ENCODE peak calls at places on chromosomes 5 and 9, in ten cellular contexts. One of them, this sample, is unnamed.

GRCh38 chr9:79936336-79936735 is 364.6 kb downstream of the TLE4 start:
- DNase-seq in CD4-positive, CD25-positive, alpha-beta regulatory T cell: no peak
- DNase-seq in activated T-cell treated with anti-CD3 and anti-CD28 coated beads, Interleukin-2, amount 50 U/mL, for 72 hours: no peak
- DNase-seq in glutamatergic neuron: no peak
- DNase-seq in activated CD4-positive, alpha-beta T cell treated with anti-CD3 and anti-CD28 coated beads for 36 hours: no peak
- DNase-seq in CD8-positive, alpha-beta memory T cell: no peak
- DNase-seq in NCI-H2107: no peak
- DNase-seq in stimulated activated CD4-positive, alpha-beta T cell treated with anti-CD3 and anti-CD28 coated beads, Interleukin-15, amount 100 ng/mL, for 1 hour: no peak
- DNase-seq in posterior cingulate gyrus: no peak
- DNase-seq in T-helper 1 cell: no peak
- DNase-seq in this sample: no peak

GRCh38 chr5:118533166-118533565 is 455.2 kb downstream of the DTWD2 start:
- DNase-seq in T-helper 1 cell: no peak
- DNase-seq in activated T-cell treated with anti-CD3 and anti-CD28 coated beads, Interleukin-2, amount 50 U/mL, for 72 hours: no peak
- DNase-seq in CD8-positive, alpha-beta memory T cell: no peak
- DNase-seq in stimulated activated CD4-positive, alpha-beta T cell treated with anti-CD3 and anti-CD28 coated beads, Interleukin-15, amount 100 ng/mL, for 1 hour: no peak
- DNase-seq in CD4-positive, CD25-positive, alpha-beta regulatory T cell: no peak
- DNase-seq in NCI-H2107: no peak
- DNase-seq in glutamatergic neuron: no peak
- DNase-seq in posterior cingulate gyrus: no peak
- DNase-seq in activated CD4-positive, alpha-beta T cell treated with anti-CD3 and anti-CD28 coated beads for 36 hours: no peak
- DNase-seq in this sample: no peak

GRCh38 chr9:87829756-87830155 is 52.9 kb upstream of the SPATA31E1 start:
- DNase-seq in posterior cingulate gyrus: no peak
- DNase-seq in activated CD4-positive, alpha-beta T cell treated with anti-CD3 and anti-CD28 coated beads for 36 hours: no peak
- DNase-seq in NCI-H2107: no peak
- DNase-seq in glutamatergic neuron: no peak
- DNase-seq in CD8-positive, alpha-beta memory T cell: no peak
- DNase-seq in stimulated activated CD4-positive, alpha-beta T cell treated with anti-CD3 and anti-CD28 coated beads, Interleukin-15, amount 100 ng/mL, for 1 hour: no peak
- DNase-seq in CD4-positive, CD25-positive, alpha-beta regulatory T cell: no peak
- DNase-seq in T-helper 1 cell: no peak
- DNase-seq in activated T-cell treated with anti-CD3 and anti-CD28 coated beads, Interleukin-2, amount 50 U/mL, for 72 hours: no peak
- DNase-seq in this sample: no peak

GRCh38 chr5:171888051-171888481 is 102.4 kb downstream of the SMIM23 start:
- DNase-seq in activated CD4-positive, alpha-beta T cell treated with anti-CD3 and anti-CD28 coated beads for 36 hours: no peak
- DNase-seq in CD8-positive, alpha-beta memory T cell: no peak
- DNase-seq in stimulated activated CD4-positive, alpha-beta T cell treated with anti-CD3 and anti-CD28 coated beads, Interleukin-15, amount 100 ng/mL, for 1 hour: no peak
- DNase-seq in posterior cingulate gyrus: no peak
- DNase-seq in glutamatergic neuron: no peak
- DNase-seq in activated T-cell treated with anti-CD3 and anti-CD28 coated beads, Interleukin-2, amount 50 U/mL, for 72 hours: no peak
- DNase-seq in CD4-positive, CD25-positive, alpha-beta regulatory T cell: no peak
- DNase-seq in NCI-H2107: no peak
- DNase-seq in T-helper 1 cell: no peak
- DNase-seq in this sample: no peak

GRCh38 chr5:105145152-105145551 is 1582.6 kb upstream of the NUDT12 start:
- DNase-seq in CD4-positive, CD25-positive, alpha-beta regulatory T cell: no peak
- DNase-seq in activated CD4-positive, alpha-beta T cell treated with anti-CD3 and anti-CD28 coated beads for 36 hours: no peak
- DNase-seq in NCI-H2107: no peak
- DNase-seq in posterior cingulate gyrus: no peak
- DNase-seq in activated T-cell treated with anti-CD3 and anti-CD28 coated beads, Interleukin-2, amount 50 U/mL, for 72 hours: no peak
- DNase-seq in stimulated activated CD4-positive, alpha-beta T cell treated with anti-CD3 and anti-CD28 coated beads, Interleukin-15, amount 100 ng/mL, for 1 hour: no peak
- DNase-seq in glutamatergic neuron: no peak
- DNase-seq in T-helper 1 cell: no peak
- DNase-seq in CD8-positive, alpha-beta memory T cell: no peak
- DNase-seq in this sample: no peak

GRCh38 chr5:142843029-142843905 is 73.1 kb downstream of the ARHGAP26 start:
- DNase-seq in CD8-positive, alpha-beta memory T cell: no peak
- DNase-seq in activated T-cell treated with anti-CD3 and anti-CD28 coated beads, Interleukin-2, amount 50 U/mL, for 72 hours: no peak
- DNase-seq in T-helper 1 cell: no peak
- DNase-seq in posterior cingulate gyrus: no peak
- DNase-seq in NCI-H2107: no peak
- DNase-seq in activated CD4-positive, alpha-beta T cell treated with anti-CD3 and anti-CD28 coated beads for 36 hours: no peak
- DNase-seq in glutamatergic neuron: no peak
- DNase-seq in CD4-positive, CD25-positive, alpha-beta regulatory T cell: no peak
- DNase-seq in stimulated activated CD4-positive, alpha-beta T cell treated with anti-CD3 and anti-CD28 coated beads, Interleukin-15, amount 100 ng/mL, for 1 hour: no peak
- DNase-seq in this sample: no peak

GRCh38 chr5:37071901-37072581 is 177.1 kb downstream of the CPLANE1 start:
- DNase-seq in CD8-positive, alpha-beta memory T cell: no peak
- DNase-seq in NCI-H2107: no peak
- DNase-seq in activated T-cell treated with anti-CD3 and anti-CD28 coated beads, Interleukin-2, amount 50 U/mL, for 72 hours: no peak
- DNase-seq in T-helper 1 cell: no peak
- DNase-seq in CD4-positive, CD25-positive, alpha-beta regulatory T cell: no peak
- DNase-seq in glutamatergic neuron: no peak
- DNase-seq in activated CD4-positive, alpha-beta T cell treated with anti-CD3 and anti-CD28 coated beads for 36 hours: no peak
- DNase-seq in posterior cingulate gyrus: peak
- DNase-seq in stimulated activated CD4-positive, alpha-beta T cell treated with anti-CD3 and anti-CD28 coated beads, Interleukin-15, amount 100 ng/mL, for 1 hour: no peak
- DNase-seq in this sample: no peak

GRCh38 chr5:72212171-72212570 is 104.9 kb downstream of the MAP1B start:
- DNase-seq in activated T-cell treated with anti-CD3 and anti-CD28 coated beads, Interleukin-2, amount 50 U/mL, for 72 hours: no peak
- DNase-seq in NCI-H2107: no peak
- DNase-seq in stimulated activated CD4-positive, alpha-beta T cell treated with anti-CD3 and anti-CD28 coated beads, Interleukin-15, amount 100 ng/mL, for 1 hour: no peak
- DNase-seq in posterior cingulate gyrus: no peak
- DNase-seq in glutamatergic neuron: no peak
- DNase-seq in activated CD4-positive, alpha-beta T cell treated with anti-CD3 and anti-CD28 coated beads for 36 hours: no peak
- DNase-seq in CD4-positive, CD25-positive, alpha-beta regulatory T cell: no peak
- DNase-seq in CD8-positive, alpha-beta memory T cell: no peak
- DNase-seq in T-helper 1 cell: no peak
- DNase-seq in this sample: no peak

GRCh38 chr5:61123145-61123544 is 39.1 kb downstream of the SMIM15 start:
- DNase-seq in activated T-cell treated with anti-CD3 and anti-CD28 coated beads, Interleukin-2, amount 50 U/mL, for 72 hours: no peak
- DNase-seq in activated CD4-positive, alpha-beta T cell treated with anti-CD3 and anti-CD28 coated beads for 36 hours: no peak
- DNase-seq in posterior cingulate gyrus: no peak
- DNase-seq in CD8-positive, alpha-beta memory T cell: no peak
- DNase-seq in CD4-positive, CD25-positive, alpha-beta regulatory T cell: no peak
- DNase-seq in glutamatergic neuron: no peak
- DNase-seq in NCI-H2107: no peak
- DNase-seq in T-helper 1 cell: no peak
- DNase-seq in stimulated activated CD4-positive, alpha-beta T cell treated with anti-CD3 and anti-CD28 coated beads, Interleukin-15, amount 100 ng/mL, for 1 hour: no peak
- DNase-seq in this sample: no peak

GRCh38 chr5:124289641-124290201 is 456.7 kb downstream of the ZNF608 start:
- DNase-seq in activated CD4-positive, alpha-beta T cell treated with anti-CD3 and anti-CD28 coated beads for 36 hours: no peak
- DNase-seq in CD8-positive, alpha-beta memory T cell: no peak
- DNase-seq in activated T-cell treated with anti-CD3 and anti-CD28 coated beads, Interleukin-2, amount 50 U/mL, for 72 hours: no peak
- DNase-seq in glutamatergic neuron: no peak
- DNase-seq in stimulated activated CD4-positive, alpha-beta T cell treated with anti-CD3 and anti-CD28 coated beads, Interleukin-15, amount 100 ng/mL, for 1 hour: no peak
- DNase-seq in NCI-H2107: no peak
- DNase-seq in CD4-positive, CD25-positive, alpha-beta regulatory T cell: no peak
- DNase-seq in posterior cingulate gyrus: peak
- DNase-seq in T-helper 1 cell: no peak
- DNase-seq in this sample: no peak

GRCh38 chr9:752681-753200 is 88.8 kb upstream of the DMRT1 start:
- DNase-seq in activated T-cell treated with anti-CD3 and anti-CD28 coated beads, Interleukin-2, amount 50 U/mL, for 72 hours: no peak
- DNase-seq in glutamatergic neuron: no peak
- DNase-seq in CD4-positive, CD25-positive, alpha-beta regulatory T cell: no peak
- DNase-seq in posterior cingulate gyrus: no peak
- DNase-seq in activated CD4-positive, alpha-beta T cell treated with anti-CD3 and anti-CD28 coated beads for 36 hours: no peak
- DNase-seq in stimulated activated CD4-positive, alpha-beta T cell treated with anti-CD3 and anti-CD28 coated beads, Interleukin-15, amount 100 ng/mL, for 1 hour: no peak
- DNase-seq in T-helper 1 cell: no peak
- DNase-seq in CD8-positive, alpha-beta memory T cell: no peak
- DNase-seq in NCI-H2107: no peak
- DNase-seq in this sample: no peak

This sample was measured in immature natural killer cell.